ENCODE peak calls at places on chromosome 10, in five cellular contexts. G, D, R, J and Z are unnamed samples. For H3K4me1, the result is how much of the 10 kb centered on the place peaks cover.

GRCh38 chr10:51308096-51308495 is 233.8 kb downstream of the PRKG1 start:
- DNase-seq in R (no peak), J (no peak), G (no peak), D (no peak), Z (no peak)

GRCh38 chr10:88008866-88009470 is 145.5 kb downstream of the PTEN start:
- DNase-seq in R (peak), G (no peak), J (no peak), D (no peak), Z (no peak)

GRCh38 chr10:604716-605631 is 84.5 kb downstream of the DIP2C start:
- DNase-seq in J (no peak), R (no peak), D (no peak), G (no peak), Z (no peak)

GRCh38 chr10:125967533-125967932 is 71.2 kb downstream of the FANK1 start:
- DNase-seq in D (no peak), R (no peak), J (no peak), G (no peak), Z (no peak)

GRCh38 chr10:99548041-99548530 is 15.3 kb downstream of the NKX2-3 start:
- DNase-seq in J (no peak), G (no peak), R (no peak), D (no peak), Z (no peak)

GRCh38 chr10:123422261-123422660 is 243.9 kb upstream of the GPR26 start:
- DNase-seq in G (no peak), D (no peak), J (no peak), R (no peak), Z (no peak)

GRCh38 chr10:92850186-92850585 is 1.9 kb downstream of the EXOC6 start:
- DNase-seq in J (no peak), R (no peak), G (no peak), D (no peak), Z (no peak)

GRCh38 chr10:61902448-61903183 is 1.1 kb downstream of the ARID5B start:
- DNase-seq in D (no peak), R (peak), J (no peak), G (peak), Z (no peak)

GRCh38 chr10:114380060-114380459 is 24.2 kb downstream of the AFAP1L2 start:
- DNase-seq in D (no peak), R (no peak), J (no peak), G (no peak), Z (no peak)

GRCh38 chr10:54124209-54124890 is 676.7 kb downstream of the PCDH15 start:
- DNase-seq in G (no peak), D (no peak), R (no peak), J (no peak), Z (no peak)

GRCh38 chr10:5071411-5072198 is 22.6 kb upstream of the AKR1C3 start:
- DNase-seq in R (no peak), J (no peak), G (peak), D (no peak), Z (peak)

GRCh38 chr10:98404571-98405396 is 10.2 kb downstream of the PYROXD2 start:
- DNase-seq in J (no peak), D (no peak), G (no peak), R (no peak), Z (no peak)

GRCh38 chr10:16606421-16606820 is 84.7 kb upstream of the C1QL3 start:
- DNase-seq in D (no peak), J (no peak), R (no peak), G (no peak), Z (no peak)

GRCh38 chr10:55098452-55098851 is 297.4 kb upstream of the PCDH15 start:
- DNase-seq in R (no peak), J (no peak), D (no peak), G (no peak), Z (no peak)

DNA sequence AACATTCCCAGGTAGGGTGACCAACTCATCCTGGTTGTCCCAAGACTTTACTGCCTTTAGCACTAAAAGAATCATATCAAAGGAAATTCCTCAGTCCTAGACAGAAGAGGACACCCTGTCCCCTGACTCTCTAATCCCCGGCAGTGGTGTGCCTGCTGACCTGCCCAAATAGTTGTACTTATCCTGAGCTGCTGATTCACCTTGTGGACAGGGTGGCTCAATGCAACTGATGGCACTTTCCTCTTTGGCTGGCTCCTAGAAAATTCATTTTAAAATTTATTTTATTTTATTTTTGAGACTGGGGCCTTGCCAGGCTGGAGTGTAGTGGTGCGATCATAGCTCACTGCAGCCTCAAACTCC is 111.7 kb downstream of the JCAD start:
- DNase-seq in G (no peak), J (no peak), D (no peak), R (no peak), Z (no peak)
- TF ChIP-seq POLR2AphosphoS5 in G (no peak), J (no peak), D (no peak), R (no peak), Z (no peak)

GRCh38 chr10:14555806-14556205 is 218.9 kb downstream of the FAM107B start:
- DNase-seq in G (no peak), D (no peak), J (no peak), R (no peak), Z (no peak)
- H3K4me1 ChIP-seq in G (under half), D (half or more), J (under half), R (under half), Z (under half)

GRCh38 chr10:13717936-13718772 is 131.4 kb downstream of the PRPF18 start:
- DNase-seq in J (no peak), D (peak), G (peak), R (no peak), Z (peak)
- TF ChIP-seq POLR2AphosphoS5 in J (no peak), D (peak), G (no peak), R (no peak), Z (peak)

GRCh38 chr10:96860631-96861277 is 28.7 kb downstream of the LCOR start:
- DNase-seq in J (no peak), D (no peak), G (no peak), R (no peak), Z (no peak)
- H3K4me1 ChIP-seq in J (under half), D (half or more), G (under half), R (under half), Z (under half)

GRCh38 chr10:12241810-12242529 is 46.0 kb downstream of the CDC123 start:
- DNase-seq in J (no peak), D (no peak), R (no peak), G (no peak), Z (no peak)
- TF ChIP-seq POLR2AphosphoS5 in J (no peak), D (peak), R (no peak), G (no peak), Z (no peak)

GRCh38 chr10:124728830-124729661 is 15.1 kb downstream of the FAM53B start:
- DNase-seq in R (no peak), G (peak), J (no peak), D (peak), Z (no peak)
- H3K4me1 ChIP-seq in R (under half), G (half or more), J (under half), D (half or more), Z (half or more)

GRCh38 chr10:86744067-86744725 is 12.2 kb upstream of the BMPR1A start:
- DNase-seq in J (no peak), D (no peak), R (no peak), G (peak), Z (no peak)
- TF ChIP-seq POLR2AphosphoS5 in J (no peak), D (no peak), R (no peak), G (peak), Z (no peak)

GRCh38 chr10:102657984-102658724 is 13.9 kb downstream of the TRIM8 start:
- DNase-seq in D (peak), G (peak), R (no peak), J (no peak), Z (peak)

GRCh38 chr10:102658802-102659201 is 14.5 kb downstream of the TRIM8 start:
- DNase-seq in R (no peak), J (no peak), G (no peak), D (no peak), Z (peak)

GRCh38 chr10:102656026-102656425 is 11.7 kb downstream of the TRIM8 start:
- DNase-seq in D (peak), G (no peak), R (no peak), J (no peak), Z (no peak)

GRCh38 chr10:102656791-102657371 is 12.6 kb downstream of the TRIM8 start:
- DNase-seq in R (no peak), J (no peak), G (no peak), D (peak), Z (no peak)

GRCh38 chr10:102657451-102657850 is 13.2 kb downstream of the TRIM8 start:
- DNase-seq in D (peak), R (no peak), G (no peak), J (no peak), Z (no peak)
- H3K4me1 ChIP-seq in D (half or more), R (under half), G (under half), J (under half), Z (half or more)

DNA sequence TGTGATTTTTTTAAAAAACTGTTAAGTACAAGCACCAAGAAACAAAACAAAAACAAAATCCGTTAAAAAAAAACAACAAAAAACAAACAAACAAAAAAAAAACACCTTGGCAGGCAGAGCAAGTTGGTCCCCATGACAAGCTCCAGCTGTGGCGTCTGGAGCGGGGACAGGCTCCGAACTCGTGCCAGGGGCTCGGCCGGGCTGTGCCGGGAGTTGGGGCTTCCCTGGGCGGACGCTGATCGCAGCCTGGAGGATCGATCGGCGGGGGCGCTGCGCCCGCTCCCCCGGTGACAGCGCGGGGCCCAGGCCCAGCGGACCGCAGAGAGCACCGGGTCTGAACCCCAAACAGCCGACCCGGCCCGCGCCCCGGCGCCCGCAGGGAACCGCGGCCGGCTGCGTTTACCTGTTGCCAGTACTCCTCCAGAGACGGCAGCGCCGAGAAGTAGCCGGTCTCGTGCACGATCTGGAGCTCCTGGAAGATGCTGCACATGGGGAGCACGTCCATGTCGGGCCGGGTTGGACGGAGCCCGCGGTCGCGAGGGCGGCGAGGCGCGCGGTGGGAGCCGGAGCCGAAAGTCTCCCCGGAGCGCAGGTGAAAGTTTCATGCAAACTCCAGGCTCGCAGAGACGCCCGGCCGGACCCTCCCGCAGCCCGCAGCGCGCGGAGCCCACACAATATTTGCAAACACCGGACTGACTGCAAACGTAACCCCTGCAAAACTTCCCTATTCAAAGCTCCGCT is at the start of gene KLF6:
- DNase-seq in J (no peak), R (no peak), D (peak), G (peak), Z (peak)
- TF ChIP-seq POLR2AphosphoS5 in J (peak), R (peak), D (peak), G (peak), Z (no peak)

DNA sequence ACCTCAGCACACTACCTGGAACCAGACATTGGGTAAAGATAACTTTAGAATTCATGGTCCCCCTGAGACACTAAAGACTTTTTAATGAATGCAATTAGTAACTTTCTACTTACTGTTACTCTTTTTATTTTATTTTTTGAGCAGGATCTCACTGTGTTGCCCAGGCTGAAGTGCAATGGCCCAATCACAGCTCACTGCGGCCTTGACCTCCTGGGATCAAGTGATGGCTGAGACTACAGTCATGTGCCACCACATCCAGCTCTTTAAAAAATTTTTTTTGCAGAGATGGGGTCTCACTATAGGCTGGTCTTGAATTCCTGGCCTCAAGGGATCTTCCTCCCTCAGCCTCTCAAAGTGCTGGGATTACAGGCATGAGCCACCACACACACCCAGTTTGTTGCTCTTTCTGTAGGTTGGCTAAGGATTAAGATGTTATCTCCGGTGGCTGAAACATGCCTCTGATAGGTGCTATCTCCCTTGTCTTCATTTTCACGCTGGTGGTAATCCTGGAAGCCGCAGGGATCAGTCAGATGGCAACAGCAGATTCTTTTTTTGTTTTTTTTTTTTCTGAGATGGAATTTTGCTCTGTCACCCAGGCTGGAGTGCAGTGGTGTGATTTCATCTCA is 128.3 kb downstream of the TCF7L2 start:
- DNase-seq in J (no peak), R (no peak), G (no peak), D (no peak), Z (no peak)
- H3K4me1 ChIP-seq in J (under half), R (half or more), G (under half), D (under half), Z (under half)